ENCODE peak calls at places on chromosomes 2 and 18, in five cellular contexts. H is right lobe of liver, M is PC-9, U is choroid plexus epithelial cell, J is AG04449. I is an unnamed sample.

GRCh38 chr2:120104002-120104467 is 91.2 kb downstream of the EPB41L5 start:
- DNase-seq in H (no peak), M (no peak), U (peak; percentile 84), J (peak; percentile 59), I (no peak)

GRCh38 chr2:230443540-230443939 is 27.5 kb downstream of the SP100 start:
- DNase-seq in H (no peak), M (no peak), U (peak; percentile 24), J (peak; percentile 29), I (no peak)

GRCh38 chr2:43762286-43762685 is 11.6 kb upstream of the DYNC2LI1 start:
- DNase-seq in H (no peak), M (no peak), U (peak; percentile 23), J (no peak), I (no peak)

GRCh38 chr2:8352300-8352699 is 329.6 kb upstream of the ID2 start:
- DNase-seq in H (no peak), M (no peak), U (no peak), J (no peak), I (no peak)

GRCh38 chr2:73821227-73821626 is 7.5 kb upstream of the STAMBP start:
- DNase-seq in H (no peak), M (no peak), U (no peak), J (no peak), I (no peak)

GRCh38 chr2:16773080-16773713 is 107.6 kb upstream of the CYRIA start:
- DNase-seq in H (no peak), M (peak; percentile 66), U (peak; percentile 76), J (no peak), I (peak; percentile 15)

GRCh38 chr2:9967053-9967775 is 15.7 kb downstream of the GRHL1 start:
- DNase-seq in H (no peak), M (no peak), U (no peak), J (no peak), I (no peak)

GRCh38 chr2:158091647-158092046 is 10.0 kb upstream of the UPP2 start:
- DNase-seq in H (no peak), M (no peak), U (no peak), J (no peak), I (no peak)

GRCh38 chr18:32847719-32848118 is 74.9 kb upstream of the KLHL14 start:
- DNase-seq in H (no peak), M (no peak), U (peak; percentile 5), J (no peak), I (no peak)

GRCh38 chr18:64474279-64474678 is 325.4 kb upstream of the LINC00305 start:
- DNase-seq in H (no peak), M (no peak), U (peak; percentile 25), J (no peak), I (no peak)

DNA sequence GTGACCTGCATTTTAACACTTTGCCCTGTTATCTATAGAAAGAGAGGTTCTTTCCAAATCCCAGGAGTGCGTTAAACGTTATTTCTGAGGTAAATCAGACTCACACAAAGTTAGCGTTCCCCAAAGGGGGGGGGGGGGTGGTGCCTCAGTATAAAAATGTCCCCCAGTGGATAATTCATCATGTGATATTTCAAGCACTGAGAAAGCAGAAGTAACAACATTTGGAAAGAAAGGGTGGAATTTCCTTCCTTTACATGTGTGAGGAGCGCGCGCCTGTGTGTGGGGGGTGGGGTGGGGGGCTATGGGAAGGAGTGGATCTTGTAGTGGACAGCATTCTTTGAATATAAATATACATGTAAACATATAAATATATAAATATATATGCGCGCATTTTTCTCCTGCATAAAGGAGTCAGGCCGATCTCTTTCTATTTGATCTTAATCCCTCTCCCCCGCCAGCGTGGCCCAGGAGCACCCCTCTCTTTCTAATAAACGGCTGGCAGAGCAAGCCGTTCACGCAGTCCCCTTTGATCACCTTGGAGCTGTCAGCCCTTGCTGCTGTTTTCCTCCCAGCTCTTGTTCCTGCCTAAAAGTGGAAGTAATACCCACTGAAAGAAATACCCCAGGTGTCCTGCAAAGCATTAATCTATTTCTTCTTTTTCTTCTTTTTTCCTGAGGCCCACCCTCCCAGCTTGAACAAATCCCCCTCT is 631.0 kb downstream of the NYAP2 start:
- DNase-seq in H (no peak), M (no peak), U (no peak), J (no peak), I (no peak)
- H3K4me3 ChIP-seq in H (peak overlapping the region; percentile 55), M (peak overlapping the region; percentile 63), U (peak overlapping the region; percentile 70), J (peak overlapping the region; percentile 62), I (peak overlapping the region; percentile 66)

GRCh38 chr18:10207682-10208081 is 246.8 kb upstream of the APCDD1 start:
- DNase-seq in H (no peak), M (no peak), U (no peak), J (no peak), I (no peak)

GRCh38 chr18:10216809-10217208 is 237.6 kb upstream of the APCDD1 start:
- DNase-seq in H (no peak), M (no peak), U (no peak), J (no peak), I (no peak)

GRCh38 chr18:10210077-10210476 is 244.4 kb upstream of the APCDD1 start:
- DNase-seq in H (no peak), M (no peak), U (no peak), J (no peak), I (no peak)

GRCh38 chr18:10215444-10215843 is 239.0 kb upstream of the APCDD1 start:
- DNase-seq in H (no peak), M (no peak), U (no peak), J (no peak), I (no peak)

GRCh38 chr18:10213526-10213925 is 240.9 kb upstream of the APCDD1 start:
- DNase-seq in H (no peak), M (peak; percentile 78), U (peak; percentile 64), J (no peak), I (no peak)
- H3K4me3 ChIP-seq in H (no peak overlapping the region), M (no peak overlapping the region), U (no peak overlapping the region), J (no peak overlapping the region), I (no peak overlapping the region)

GRCh38 chr2:175323162-175323561 is 141.7 kb upstream of the ATP5MC3 start:
- DNase-seq in H (no peak), M (no peak), U (no peak), J (no peak), I (no peak)
- H3K4me3 ChIP-seq in H (no peak overlapping the region), M (no peak overlapping the region), U (no peak overlapping the region), J (no peak overlapping the region), I (no peak overlapping the region)

GRCh38 chr2:188979730-188980123 is 5.6 kb downstream of the COL3A1 start:
- DNase-seq in H (no peak), M (no peak), U (peak; percentile 57), J (no peak), I (no peak)
- H3K4me3 ChIP-seq in H (no peak overlapping the region), M (no peak overlapping the region), U (peak overlapping the region; percentile 63), J (peak overlapping the region; percentile 60), I (no peak overlapping the region)

DNA sequence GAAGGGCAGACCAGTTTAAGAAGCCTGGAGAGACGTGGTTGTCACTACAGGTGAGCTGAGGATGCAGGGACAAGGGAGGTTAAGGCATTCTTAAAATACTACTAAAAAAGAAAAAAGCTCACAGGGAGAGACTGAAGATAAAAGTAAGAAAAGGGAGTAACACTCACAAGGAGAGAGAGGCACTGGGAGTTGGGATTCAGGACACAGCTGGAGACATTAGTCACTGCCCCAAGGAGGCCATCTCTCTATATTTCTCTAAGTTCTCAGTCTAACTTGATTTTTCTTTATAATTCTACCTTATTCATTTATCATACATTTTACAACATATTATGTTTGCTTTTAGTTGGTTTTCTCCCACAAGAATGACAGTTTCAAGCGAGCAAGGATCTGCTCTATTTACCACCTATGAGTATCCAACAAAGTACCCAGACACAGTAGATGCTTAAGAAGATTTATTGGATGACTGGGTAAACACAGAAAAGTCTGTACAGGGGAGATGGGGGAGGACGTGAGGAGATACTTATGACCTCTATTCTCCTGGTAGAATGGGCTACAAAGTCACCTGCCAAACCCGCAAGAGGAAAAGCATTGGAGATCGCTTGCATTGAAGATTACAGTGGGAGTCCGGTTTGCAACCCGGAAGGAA is 2.2 kb downstream of the SERPINE2 start:
- DNase-seq in H (no peak), M (no peak), U (no peak), J (no peak), I (no peak)
- H3K4me3 ChIP-seq in H (no peak overlapping the region), M (peak overlapping the region; percentile 57), U (no peak overlapping the region), J (peak overlapping the region; percentile 72), I (no peak overlapping the region)

DNA sequence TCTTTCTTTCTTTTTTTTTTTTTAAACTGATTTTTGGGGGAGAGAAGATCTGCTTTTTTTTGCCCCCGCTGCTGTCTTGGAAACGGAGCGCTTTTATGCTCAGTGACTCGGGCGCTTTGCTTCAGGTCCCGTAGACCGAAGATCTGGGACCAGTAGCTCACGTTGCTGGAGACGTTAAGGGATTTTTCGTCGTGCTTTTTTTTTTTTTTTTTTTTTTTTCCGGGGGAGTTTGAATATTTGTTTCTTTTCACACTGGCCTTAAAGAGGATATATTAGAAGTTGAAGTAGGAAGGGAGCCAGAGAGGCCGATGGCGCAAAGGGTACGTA is 587 bp downstream of the MEIS1 start:
- DNase-seq in H (no peak), M (no peak), U (peak; percentile 33), J (no peak), I (no peak)
- H3K4me3 ChIP-seq in H (peak overlapping the region; percentile 76), M (peak overlapping the region; percentile 72), U (peak overlapping the region; percentile 73), J (peak overlapping the region; percentile 67), I (peak overlapping the region; percentile 71)

GRCh38 chr18:50453014-50453680 is 78.3 kb downstream of the SKA1 start:
- DNase-seq in H (no peak), M (no peak), U (no peak), J (no peak), I (no peak)
- H3K4me3 ChIP-seq in H (no peak overlapping the region), M (no peak overlapping the region), U (no peak overlapping the region), J (no peak overlapping the region), I (no peak overlapping the region)

DNA sequence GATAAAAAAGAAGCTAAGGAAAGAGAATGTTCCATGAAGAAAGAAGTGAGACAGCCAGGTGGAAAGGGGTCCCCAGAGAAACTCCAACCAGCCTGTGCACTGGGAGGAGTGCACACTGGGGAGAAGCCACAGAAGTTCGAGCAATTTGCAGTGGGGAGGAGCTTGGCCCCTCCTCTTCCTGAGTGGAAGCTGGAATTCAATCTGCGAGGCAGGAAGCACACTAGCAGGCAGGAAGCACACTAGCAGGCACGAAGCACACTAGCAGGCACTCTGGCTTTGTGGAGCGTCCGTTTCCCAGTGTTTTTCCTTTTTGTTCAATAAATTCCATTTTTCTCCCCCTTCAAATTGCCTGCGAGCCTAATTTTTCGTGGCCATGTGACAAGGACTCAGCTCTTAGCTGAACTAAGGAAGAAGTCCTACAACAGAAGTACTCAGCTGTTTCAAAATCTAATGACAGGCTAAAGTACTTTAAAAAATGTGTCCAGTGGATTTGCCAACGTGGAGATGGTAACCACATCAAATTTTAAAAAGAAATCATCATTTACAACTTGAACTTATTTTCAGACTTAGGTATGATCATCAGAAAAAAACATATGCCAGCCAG is 21.4 kb upstream of the SPIRE1 start:
- DNase-seq in H (no peak), M (no peak), U (peak; percentile 75), J (no peak), I (no peak)
- H3K4me3 ChIP-seq in H (no peak overlapping the region), M (no peak overlapping the region), U (peak overlapping the region; percentile 37), J (no peak overlapping the region), I (no peak overlapping the region)